ENCODE peak calls at places on chromosome 13, in nine cellular contexts. Q is heart left ventricle, T is A549, E is breast epithelium, O is stomach, Z is right lobe of liver, S is sigmoid colon, R is adrenal gland, J is transverse colon. I is an unnamed sample. For H3K4me1, the result is how much of the 10 kb centered on the place peaks cover.

GRCh38 chr13:50589651-50590054 is 253.8 kb downstream of the DLEU7 start:
- DNase-seq in Q (no peak), T (no peak), E (no peak), O (no peak), Z (no peak), S (no peak), R (peak), J (no peak), I (no peak)

GRCh38 chr13:82292334-82292733 is 1589.9 kb downstream of the SLITRK1 start:
- DNase-seq in Q (no peak), T (no peak), E (no peak), O (no peak), Z (no peak), S (no peak), R (no peak), J (no peak), I (no peak)

GRCh38 chr13:19622189-19622588 is 11.3 kb upstream of the MPHOSPH8 start:
- DNase-seq in Q (no peak), T (no peak), E (no peak), O (no peak), Z (no peak), S (no peak), R (no peak), J (no peak), I (no peak)

GRCh38 chr13:107099661-107100060 is 531.7 kb upstream of the ARGLU1 start:
- DNase-seq in Q (no peak), T (no peak), E (no peak), O (no peak), Z (no peak), S (no peak), R (no peak), J (no peak), I (no peak)

GRCh38 chr13:76677047-76677446 is 209.2 kb downstream of the KCTD12 start:
- DNase-seq in Q (peak), T (no peak), E (no peak), O (no peak), Z (no peak), S (peak), R (peak), J (no peak), I (no peak)

GRCh38 chr13:92838786-92839185 is 387.8 kb upstream of the GPC6 start:
- DNase-seq in Q (no peak), T (no peak), E (no peak), O (no peak), Z (no peak), S (no peak), R (no peak), J (no peak), I (no peak)

GRCh38 chr13:36428083-36428482 is 4.2 kb upstream of the CCNA1 start:
- DNase-seq in Q (no peak), T (no peak), E (no peak), O (no peak), Z (no peak), S (no peak), R (no peak), J (no peak), I (no peak)

GRCh38 chr13:94992277-94992989 is 280.1 kb upstream of the SOX21 start:
- DNase-seq in Q (no peak), T (no peak), E (no peak), O (no peak), Z (no peak), S (no peak), R (no peak), J (no peak), I (no peak)

GRCh38 chr13:80508031-80508430 is 167.1 kb upstream of the SPRY2 start:
- DNase-seq in Q (no peak), T (no peak), E (no peak), O (no peak), Z (no peak), S (no peak), R (no peak), J (no peak), I (no peak)

GRCh38 chr13:97875218-97875617 is 78.3 kb upstream of the IPO5 start:
- DNase-seq in Q (no peak), T (no peak), E (no peak), O (no peak), Z (no peak), S (no peak), R (no peak), J (no peak), I (no peak)

GRCh38 chr13:29923554-29924481 is 73.4 kb upstream of the UBL3 start:
- DNase-seq in Q (peak), T (peak), E (peak), O (peak), Z (peak), S (peak), R (peak), J (peak), I (peak)

GRCh38 chr13:105343134-105343806 is 1192.2 kb downstream of the EFNB2 start:
- DNase-seq in Q (no peak), T (no peak), E (no peak), O (no peak), Z (no peak), S (no peak), R (no peak), J (no peak), I (no peak)

GRCh38 chr13:75797256-75797655 is 161.1 kb downstream of the LMO7 start:
- DNase-seq in Q (no peak), T (no peak), E (no peak), O (no peak), Z (no peak), S (no peak), R (no peak), J (no peak), I (no peak)

GRCh38 chr13:23828866-23829265 is 60.3 kb downstream of the MIPEP start:
- DNase-seq in Q (no peak), T (no peak), E (no peak), O (no peak), Z (no peak), S (no peak), R (no peak), J (no peak), I (no peak)

GRCh38 chr13:103351035-103351828 is 285.0 kb upstream of the SLC10A2 start:
- DNase-seq in Q (peak), T (no peak), E (no peak), O (no peak), Z (no peak), S (no peak), R (peak), J (peak), I (no peak)

GRCh38 chr13:40271931-40272775 is 394.3 kb downstream of the FOXO1 start:
- DNase-seq in Q (peak), T (no peak), E (peak), O (peak), Z (no peak), S (peak), R (peak), J (peak), I (no peak)

GRCh38 chr13:49584771-49585182 is 581 bp downstream of the RCBTB1 start:
- DNase-seq in Q (no peak), T (no peak), E (no peak), O (no peak), Z (no peak), S (no peak), R (peak), J (no peak), I (no peak)

GRCh38 chr13:101614491-101614890 is 162.0 kb downstream of the ITGBL1 start:
- DNase-seq in Q (no peak), T (no peak), E (no peak), O (no peak), Z (no peak), S (no peak), R (no peak), J (no peak), I (no peak)

GRCh38 chr13:23321534-23322241 is 111.8 kb downstream of the SACS start:
- DNase-seq in Q (peak), T (peak), E (no peak), O (no peak), Z (no peak), S (peak), R (peak), J (peak), I (no peak)

GRCh38 chr13:40341086-40341471 is 325.4 kb downstream of the FOXO1 start:
- DNase-seq in Q (no peak), T (no peak), E (no peak), O (no peak), Z (no peak), S (no peak), R (no peak), J (no peak), I (no peak)

GRCh38 chr13:28533441-28534166 is 38.7 kb upstream of the FLT1 start:
- DNase-seq in Q (no peak), T (no peak), E (no peak), O (no peak), Z (no peak), S (no peak), R (no peak), J (no peak), I (no peak)

GRCh38 chr13:98182153-98182552 is 5.1 kb upstream of the RNF113B start:
- DNase-seq in Q (no peak), T (no peak), E (no peak), O (no peak), Z (no peak), S (no peak), R (no peak), J (no peak), I (no peak)

GRCh38 chr13:81488021-81488420 is 1147.1 kb upstream of the SPRY2 start:
- DNase-seq in Q (no peak), T (no peak), E (no peak), O (no peak), Z (no peak), S (no peak), R (no peak), J (no peak), I (no peak)

GRCh38 chr13:47964863-47965262 is 36.2 kb downstream of the SUCLA2 start:
- DNase-seq in Q (no peak), T (no peak), E (no peak), O (no peak), Z (no peak), S (no peak), R (no peak), J (no peak), I (no peak)
- TF ChIP-seq CTCF in Q (no peak), T (no peak), E (no peak), O (no peak), Z (no peak), S (no peak), R (no peak), J (no peak), I (no peak)

DNA sequence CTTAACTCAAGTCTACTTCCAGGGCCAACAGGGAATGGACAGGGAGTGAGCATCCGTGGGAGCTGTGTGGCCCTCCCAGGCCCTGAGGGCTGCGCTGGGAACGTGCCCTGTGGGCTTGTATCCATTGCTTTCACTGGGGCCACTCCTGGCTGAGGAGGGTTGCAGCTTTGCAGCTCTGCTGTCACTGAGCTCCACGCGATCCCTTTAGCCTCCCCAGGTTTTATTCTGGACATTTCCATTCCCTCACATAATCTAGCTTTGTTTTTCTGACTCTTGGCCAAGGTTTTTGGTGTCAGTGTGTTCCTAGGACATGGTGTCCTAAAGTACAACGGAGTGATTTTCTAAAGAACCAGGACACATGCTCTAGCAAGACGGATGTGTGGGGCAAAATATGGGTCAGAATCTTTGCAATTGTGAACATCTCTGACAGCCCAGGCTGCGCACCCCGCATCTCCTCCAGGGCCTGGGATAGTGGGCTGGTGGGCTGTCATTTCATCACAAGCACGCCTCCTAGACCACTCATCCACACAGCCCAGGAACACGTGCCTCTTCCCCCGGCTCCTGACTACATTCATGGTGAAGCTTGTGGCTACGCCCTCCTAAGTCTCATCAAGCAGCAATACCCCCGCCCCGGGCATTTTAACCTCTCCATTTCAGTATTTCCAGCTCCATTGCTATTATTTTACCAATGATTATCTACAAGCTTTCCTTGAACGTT is 27.9 kb downstream of the GGACT start:
- DNase-seq in Q (no peak), T (no peak), E (no peak), O (no peak), Z (no peak), S (no peak), R (no peak), J (no peak), I (no peak)
- H3K4me1 ChIP-seq in Q (under half), T (under half), E (under half), O (under half), Z (under half), S (under half), R (under half), J (under half), I (under half)

GRCh38 chr13:27158335-27158734 is 13.3 kb downstream of the USP12 start:
- DNase-seq in Q (no peak), T (no peak), E (no peak), O (no peak), Z (no peak), S (no peak), R (no peak), J (no peak), I (no peak)

GRCh38 chr13:27161980-27162379 is 9.6 kb downstream of the USP12 start:
- DNase-seq in Q (no peak), T (no peak), E (no peak), O (no peak), Z (no peak), S (no peak), R (no peak), J (no peak), I (no peak)

GRCh38 chr13:27160657-27161174 is 10.9 kb downstream of the USP12 start:
- DNase-seq in Q (no peak), T (no peak), E (no peak), O (no peak), Z (no peak), S (no peak), R (no peak), J (no peak), I (no peak)

GRCh38 chr13:27161423-27161822 is 10.2 kb downstream of the USP12 start:
- DNase-seq in Q (no peak), T (no peak), E (no peak), O (no peak), Z (no peak), S (no peak), R (no peak), J (no peak), I (no peak)

GRCh38 chr13:27159806-27160563 is 11.6 kb downstream of the USP12 start:
- DNase-seq in Q (no peak), T (no peak), E (no peak), O (no peak), Z (no peak), S (no peak), R (no peak), J (no peak), I (no peak)
- TF ChIP-seq POLR2A in Q (no peak), T (no peak), E (no peak), O (no peak), Z (no peak), S (no peak), R (no peak), J (no peak), I (no peak)

DNA sequence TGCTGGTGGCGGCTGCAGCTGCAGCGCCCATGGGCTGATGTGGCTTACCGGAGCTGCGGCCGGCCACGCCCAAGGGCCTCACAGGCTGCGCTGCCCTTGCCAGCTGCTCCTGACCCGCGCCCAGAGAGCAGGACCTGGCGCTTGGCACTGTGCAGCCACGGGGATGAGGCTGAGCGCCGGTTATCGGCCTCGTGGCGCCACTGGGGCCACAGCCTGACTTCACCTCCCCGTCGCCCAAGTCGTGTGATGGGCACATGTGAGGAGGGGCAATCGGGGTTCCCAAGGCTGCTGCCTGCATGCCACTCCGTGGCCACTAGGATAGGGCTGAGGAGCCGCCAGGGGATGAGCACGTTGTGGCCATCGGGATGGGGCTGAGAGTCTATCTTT is 77.2 kb upstream of the PABPC3 start:
- DNase-seq in Q (no peak), T (no peak), E (no peak), O (no peak), Z (no peak), S (no peak), R (no peak), J (peak), I (no peak)
- TF ChIP-seq CTCF in Q (no peak), T (no peak), E (no peak), O (no peak), Z (no peak), S (no peak), R (no peak), J (no peak), I (no peak)

GRCh38 chr13:35283856-35284255 is 192.6 kb downstream of the MAB21L1 start:
- DNase-seq in Q (no peak), T (no peak), E (no peak), O (no peak), Z (no peak), S (no peak), R (no peak), J (peak), I (no peak)

DNA sequence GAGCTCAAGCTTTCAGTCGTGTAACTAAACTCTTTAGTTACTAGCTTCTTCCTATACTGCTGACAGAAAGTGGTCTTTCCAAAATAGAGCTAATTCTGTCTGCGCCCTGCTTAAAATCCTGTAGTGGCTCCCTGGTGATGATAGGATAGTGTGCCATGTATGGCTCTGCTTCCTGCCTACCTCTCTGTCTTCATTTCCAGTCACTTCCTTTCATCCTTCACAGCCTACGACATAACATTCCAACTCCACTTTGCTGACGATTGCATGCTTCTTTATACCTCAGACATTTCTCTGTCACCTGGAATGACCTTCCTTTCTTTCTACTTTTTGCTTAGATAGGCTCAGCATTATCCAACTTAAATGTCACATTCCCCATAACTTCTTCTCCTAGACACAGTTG is 190.8 kb downstream of the MAB21L1 start:
- DNase-seq in Q (no peak), T (no peak), E (no peak), O (no peak), Z (no peak), S (no peak), R (no peak), J (no peak), I (no peak)
- H3K4me1 ChIP-seq in Q (under half), T (under half), E (under half), O (under half), Z (under half), S (under half), R (under half), J (under half), I (under half)